ENCODE peak calls at places on chromosome 6, in ten cellular contexts. D is breast epithelium; E is heart right ventricle; B is ascending aorta; W is upper lobe of right lung; F is PC-3; Z is H1; S is CD4-positive, alpha-beta T cell; X is sigmoid colon; U is SK-N-SH. N is an unnamed sample.

GRCh38 chr6:109925060-109925459 is 53.1 kb upstream of the GPR6 start:
- DNase-seq in D (no peak), E (no peak), B (no peak), W (no peak), F (no peak), Z (no peak), S (no peak), X (no peak), U (no peak), N (no peak)

GRCh38 chr6:14068133-14068532 is 49.4 kb upstream of the CD83 start:
- DNase-seq in D (no peak), E (no peak), B (no peak), W (no peak), F (peak; percentile 96), Z (no peak), S (no peak), X (no peak), U (no peak), N (no peak)

GRCh38 chr6:157187182-157188093 is 135.9 kb downstream of the TMEM242 start:
- DNase-seq in D (no peak), E (peak; percentile 34), B (no peak), W (no peak), F (peak; percentile 7), Z (no peak), S (no peak), X (peak; percentile 75), U (no peak), N (no peak)

GRCh38 chr6:167013946-167014345 is 14.7 kb downstream of the CEP43 start:
- DNase-seq in D (no peak), E (no peak), B (no peak), W (no peak), F (no peak), Z (no peak), S (no peak), X (no peak), U (no peak), N (no peak)

GRCh38 chr6:104251651-104252050 is 608.1 kb downstream of the HACE1 start:
- DNase-seq in D (no peak), E (no peak), B (no peak), W (no peak), F (no peak), Z (no peak), S (no peak), X (no peak), U (no peak), N (no peak)

GRCh38 chr6:113881473-113881980 is 24.4 kb downstream of the MARCKS start:
- DNase-seq in D (no peak), E (no peak), B (no peak), W (no peak), F (no peak), Z (no peak), S (no peak), X (no peak), U (no peak), N (no peak)

GRCh38 chr6:35668096-35668495 is 20.6 kb downstream of the FKBP5 start:
- DNase-seq in D (no peak), E (no peak), B (no peak), W (no peak), F (no peak), Z (no peak), S (no peak), X (no peak), U (no peak), N (no peak)

GRCh38 chr6:142716097-142716496 is 228.9 kb downstream of the HIVEP2 start:
- DNase-seq in D (no peak), E (no peak), B (no peak), W (no peak), F (no peak), Z (no peak), S (no peak), X (no peak), U (no peak), N (no peak)

GRCh38 chr6:114290864-114291263 is 52.0 kb downstream of the HS3ST5 start:
- DNase-seq in D (no peak), E (no peak), B (no peak), W (no peak), F (no peak), Z (no peak), S (no peak), X (no peak), U (no peak), N (no peak)

GRCh38 chr6:18491303-18492090 is 104.3 kb downstream of the RNF144B start:
- DNase-seq in D (peak; percentile 33), E (no peak), B (no peak), W (no peak), F (peak; percentile 42), Z (no peak), S (no peak), X (no peak), U (no peak), N (no peak)

GRCh38 chr6:364609-365540 is 26.7 kb upstream of the IRF4 start:
- DNase-seq in D (no peak), E (no peak), B (no peak), W (no peak), F (no peak), Z (no peak), S (no peak), X (peak; percentile 63), U (no peak), N (no peak)

GRCh38 chr6:158042245-158042798 is 60.7 kb downstream of the SYNJ2 start:
- DNase-seq in D (no peak), E (no peak), B (peak; percentile 86), W (peak; percentile 51), F (peak; percentile 72), Z (no peak), S (no peak), X (peak; percentile 79), U (peak; percentile 89), N (no peak)

GRCh38 chr6:137272403-137272802 is 53.2 kb upstream of the IFNGR1 start:
- DNase-seq in D (no peak), E (no peak), B (no peak), W (no peak), F (no peak), Z (no peak), S (no peak), X (no peak), U (no peak), N (no peak)

GRCh38 chr6:114989279-114989964 is 646.6 kb upstream of the HS3ST5 start:
- DNase-seq in D (no peak), E (no peak), B (no peak), W (no peak), F (no peak), Z (no peak), S (no peak), X (no peak), U (no peak), N (no peak)

GRCh38 chr6:132730560-132730959 is 16.7 kb upstream of the VNN1 start:
- DNase-seq in D (no peak), E (no peak), B (no peak), W (no peak), F (peak; percentile 86), Z (no peak), S (no peak), X (no peak), U (no peak), N (no peak)

GRCh38 chr6:130382872-130383490 is 17.2 kb downstream of the TMEM200A start:
- DNase-seq in D (peak; percentile 66), E (no peak), B (no peak), W (no peak), F (no peak), Z (no peak), S (no peak), X (no peak), U (no peak), N (no peak)

GRCh38 chr6:164246082-164246481 is 831.6 kb downstream of the QKI start:
- DNase-seq in D (no peak), E (no peak), B (no peak), W (no peak), F (no peak), Z (no peak), S (no peak), X (no peak), U (no peak), N (no peak)
- H3K9me3 ChIP-seq in D (no peaks in the 10 kb centered on the region), E (no peaks in the 10 kb centered on the region), B (no peaks in the 10 kb centered on the region), W (no peaks in the 10 kb centered on the region), F (no peaks in the 10 kb centered on the region), Z (no peaks in the 10 kb centered on the region), S (no peaks in the 10 kb centered on the region), X (no peaks in the 10 kb centered on the region), U (no peaks in the 10 kb centered on the region), N (no peaks in the 10 kb centered on the region)

GRCh38 chr6:27209659-27210269 is 37.7 kb upstream of the PRSS16 start:
- DNase-seq in D (no peak), E (no peak), B (no peak), W (no peak), F (no peak), Z (no peak), S (no peak), X (no peak), U (no peak), N (no peak)
- H3K9me3 ChIP-seq in D (no peaks in the 10 kb centered on the region), E (no peaks in the 10 kb centered on the region), B (no peaks in the 10 kb centered on the region), W (no peaks in the 10 kb centered on the region), F (no peaks in the 10 kb centered on the region), Z (no peaks in the 10 kb centered on the region), S (no peaks in the 10 kb centered on the region), X (no peaks in the 10 kb centered on the region), U (no peaks in the 10 kb centered on the region), N (no peaks in the 10 kb centered on the region)

GRCh38 chr6:15131234-15132195 is 114.4 kb upstream of the JARID2 start:
- DNase-seq in D (no peak), E (no peak), B (no peak), W (no peak), F (no peak), Z (no peak), S (no peak), X (no peak), U (peak; percentile 12), N (no peak)

GRCh38 chr6:15132854-15133670 is 112.8 kb upstream of the JARID2 start:
- DNase-seq in D (no peak), E (no peak), B (no peak), W (no peak), F (peak; percentile 97), Z (no peak), S (no peak), X (peak; percentile 55), U (no peak), N (no peak)

DNA sequence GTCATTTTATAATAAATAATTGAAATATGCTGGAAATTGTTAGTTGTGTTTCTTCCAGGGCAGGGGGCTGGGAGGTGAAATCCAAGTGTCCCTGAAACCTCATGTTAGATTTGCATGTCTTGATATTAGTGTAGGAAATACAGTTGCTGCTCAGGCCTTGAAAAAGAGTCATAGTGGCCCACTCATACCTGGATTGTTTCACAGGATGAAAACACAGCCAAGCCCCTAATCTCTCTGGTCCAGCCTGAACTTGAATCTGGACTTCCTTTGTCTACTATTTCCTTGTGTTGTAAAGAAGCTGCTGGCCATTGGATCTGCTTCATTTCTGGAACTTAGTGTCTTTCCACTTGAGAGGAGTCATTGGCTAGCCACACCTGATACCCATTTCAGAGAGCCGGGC is 108.8 kb upstream of the JARID2 start:
- DNase-seq in D (no peak), E (no peak), B (no peak), W (no peak), F (no peak), Z (no peak), S (no peak), X (no peak), U (no peak), N (no peak)
- H3K9me3 ChIP-seq in D (no peaks in the 10 kb centered on the region), E (no peaks in the 10 kb centered on the region), B (no peaks in the 10 kb centered on the region), W (no peaks in the 10 kb centered on the region), F (no peaks in the 10 kb centered on the region), Z (no peaks in the 10 kb centered on the region), S (no peaks in the 10 kb centered on the region), X (no peaks in the 10 kb centered on the region), U (no peaks in the 10 kb centered on the region), N (no peaks in the 10 kb centered on the region)

DNA sequence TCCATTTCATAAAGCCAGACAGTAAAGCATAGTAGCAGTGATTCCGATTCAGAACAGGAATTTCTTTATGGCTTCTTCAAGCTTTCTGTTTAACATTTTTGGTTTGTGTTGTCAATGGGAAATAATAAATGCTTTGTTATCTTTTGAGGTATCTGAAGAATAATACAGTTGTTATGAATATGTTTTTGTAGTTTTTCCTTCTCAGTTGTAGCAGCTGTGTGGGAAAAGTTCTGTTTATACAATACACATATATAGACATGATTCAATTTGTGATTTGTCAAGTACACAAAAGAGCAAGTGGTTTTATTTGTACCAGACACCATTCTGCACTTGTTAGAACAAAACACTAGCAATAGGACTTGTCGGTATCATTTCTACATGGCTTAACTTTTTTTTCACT is 96.6 kb downstream of the CDYL start:
- DNase-seq in D (no peak), E (no peak), B (no peak), W (no peak), F (no peak), Z (no peak), S (no peak), X (no peak), U (no peak), N (no peak)
- H3K9me3 ChIP-seq in D (no peaks in the 10 kb centered on the region), E (no peaks in the 10 kb centered on the region), B (peaks cover 13% of the 10 kb centered on the region), W (no peaks in the 10 kb centered on the region), F (no peaks in the 10 kb centered on the region), Z (no peaks in the 10 kb centered on the region), S (no peaks in the 10 kb centered on the region), X (peaks cover under 1% of the 10 kb centered on the region), U (no peaks in the 10 kb centered on the region), N (no peaks in the 10 kb centered on the region)

N was measured in esophagus squamous epithelium.